ENCODE peak calls at places on chromosomes 3 and 15, in six cellular contexts. L is activated T-cell treated with anti-CD3 and anti-CD28 coated beads for 1 hour; D is GM04503; S is stimulated activated CD4-positive, alpha-beta T cell treated with anti-CD3 and anti-CD28 coated beads, Interleukin-4, amount 100 ng/mL, for 48 hours; J is fibroblast of lung; Z is effector memory CD8-positive, alpha-beta T cell. G is an unnamed sample.

GRCh38 chr3:97872209-97873042 is 50.6 kb downstream of the CRYBG3 start:
- DNase-seq in S (no peak), J (peak), D (peak), Z (peak), L (no peak), G (peak)

GRCh38 chr3:149527531-149528343 is 53.2 kb downstream of the TM4SF4 start:
- DNase-seq in Z (no peak), J (no peak), L (no peak), D (no peak), S (no peak), G (no peak)

GRCh38 chr3:121718205-121718846 is 31.2 kb downstream of the GOLGB1 start:
- DNase-seq in Z (peak), S (no peak), L (no peak), J (no peak), D (no peak), G (no peak)

GRCh38 chr3:180646187-180646790 is 33.0 kb downstream of the CCDC39 start:
- DNase-seq in D (no peak), L (no peak), Z (no peak), J (no peak), S (no peak), G (no peak)

GRCh38 chr15:55267401-55268053 is 22.1 kb downstream of the RAB27A start:
- DNase-seq in S (no peak), D (no peak), Z (peak), J (peak), L (peak), G (no peak)

GRCh38 chr15:75100679-75101078 is 77.3 kb downstream of the PPCDC start:
- DNase-seq in L (no peak), S (no peak), Z (no peak), D (no peak), J (no peak), G (no peak)

GRCh38 chr15:35427091-35427490 is 118.9 kb downstream of the DPH6 start:
- DNase-seq in S (no peak), Z (no peak), D (peak), L (no peak), J (peak), G (peak)

GRCh38 chr3:127773752-127774395 is 48.4 kb downstream of the MGLL start:
- DNase-seq in L (no peak), Z (no peak), D (no peak), J (no peak), S (no peak), G (no peak)

GRCh38 chr3:194808709-194809108 is 123.0 kb downstream of the FAM43A start:
- DNase-seq in D (peak), L (no peak), S (no peak), J (peak), Z (no peak), G (no peak)

GRCh38 chr15:67836134-67836455 is 3.8 kb downstream of the RNU6-1 start:
- DNase-seq in S (no peak), J (no peak), Z (no peak), D (no peak), L (no peak), G (no peak)